ENCODE peak calls at places on chromosomes 5 and 9, in four cellular contexts. K is A549, I is H1, X is K562. B is an unnamed sample.

GRCh38 chr5:126508962-126509279 is 85.7 kb downstream of the GRAMD2B start:
- DNase-seq in I (no peak), X (no peak), K (no peak), B (no peak)

GRCh38 chr5:177086918-177087706 is 397 bp downstream of the FGFR4 start:
- DNase-seq in X (peak; percentile 85), I (peak; percentile 90), K (peak; percentile 90), B (peak; percentile 96)

GRCh38 chr5:159780246-159780645 is 136.0 kb upstream of the ADRA1B start:
- DNase-seq in K (no peak), X (no peak), I (no peak), B (no peak)

GRCh38 chr9:110069326-110070248 is 138.4 kb downstream of the C9orf152 start:
- DNase-seq in I (no peak), K (peak; percentile 32), X (no peak), B (no peak)

GRCh38 chr5:108461628-108462367 is 79.9 kb upstream of the FBXL17 start:
- DNase-seq in K (no peak), I (no peak), X (no peak), B (no peak)

GRCh38 chr5:140011297-140011802 is 31.7 kb downstream of the NRG2 start:
- DNase-seq in I (no peak), K (peak; percentile 28), X (peak; percentile 14), B (peak; percentile 34)

GRCh38 chr9:78783743-78784142 is 486.8 kb downstream of the PSAT1 start:
- DNase-seq in K (peak; percentile 7), I (no peak), X (no peak), B (no peak)

GRCh38 chr5:1080414-1080813 is 31.4 kb downstream of the SLC12A7 start:
- DNase-seq in I (no peak), X (no peak), K (no peak), B (no peak)

GRCh38 chr5:104146652-104147051 is 584.1 kb upstream of the NUDT12 start:
- DNase-seq in K (no peak), X (no peak), I (no peak), B (no peak)

GRCh38 chr9:37999501-38000189 is 69.4 kb downstream of the SHB start:
- DNase-seq in K (no peak), I (no peak), X (no peak), B (no peak)

GRCh38 chr9:112348257-112348992 is 15.0 kb upstream of the PTBP3 start:
- DNase-seq in X (no peak), K (peak; percentile 95), I (peak; percentile 51), B (peak; percentile 49)

GRCh38 chr5:157312492-157312891 is 46.6 kb downstream of the CYFIP2 start:
- DNase-seq in K (peak; percentile 63), X (peak; percentile 59), I (no peak), B (peak; percentile 62)

GRCh38 chr5:129244478-129244877 is 149.9 kb downstream of the ISOC1 start:
- DNase-seq in K (no peak), I (no peak), X (no peak), B (no peak)

GRCh38 chr9:129835128-129835859 is at the start of the genes C9orf78 and USP20:
- DNase-seq in X (peak; percentile 100), K (peak; percentile 95), I (peak; percentile 96), B (peak; percentile 90)

GRCh38 chr9:129836342-129837007 is 1.2 kb downstream of the USP20 start:
- DNase-seq in K (no peak), X (peak; percentile 63), I (no peak), B (no peak)

GRCh38 chr9:129835860-129836223 is 584 bp downstream of the USP20 start:
- DNase-seq in I (no peak), X (peak; percentile 52), K (no peak), B (no peak)

GRCh38 chr9:129832957-129833356 is 2.1 kb downstream of the C9orf78 start:
- DNase-seq in X (no peak), I (no peak), K (no peak), B (no peak)

GRCh38 chr9:129834489-129835127 is 467 bp downstream of the C9orf78 start:
- DNase-seq in K (no peak), X (peak; percentile 53), I (no peak), B (peak; percentile 7)
- TF ChIP-seq RNF2 in K (no peak), X (no peak), I (no peak), B (no peak)

GRCh38 chr5:40172721-40173120 is 507.0 kb upstream of the PTGER4 start:
- DNase-seq in K (no peak), X (no peak), I (no peak), B (no peak)
- TF ChIP-seq RNF2 in K (no peak), X (no peak), I (no peak), B (no peak)

GRCh38 chr9:123334639-123335038 is 21.4 kb upstream of the CRB2 start:
- DNase-seq in X (no peak), I (no peak), K (no peak), B (no peak)
- TF ChIP-seq RNF2 in X (no peak), I (no peak), K (no peak), B (no peak)

GRCh38 chr5:91132552-91132951 is 250.6 kb downstream of the ARRDC3 start:
- DNase-seq in X (no peak), K (no peak), I (no peak), B (no peak)
- TF ChIP-seq RNF2 in X (no peak), K (no peak), I (no peak), B (no peak)

DNA sequence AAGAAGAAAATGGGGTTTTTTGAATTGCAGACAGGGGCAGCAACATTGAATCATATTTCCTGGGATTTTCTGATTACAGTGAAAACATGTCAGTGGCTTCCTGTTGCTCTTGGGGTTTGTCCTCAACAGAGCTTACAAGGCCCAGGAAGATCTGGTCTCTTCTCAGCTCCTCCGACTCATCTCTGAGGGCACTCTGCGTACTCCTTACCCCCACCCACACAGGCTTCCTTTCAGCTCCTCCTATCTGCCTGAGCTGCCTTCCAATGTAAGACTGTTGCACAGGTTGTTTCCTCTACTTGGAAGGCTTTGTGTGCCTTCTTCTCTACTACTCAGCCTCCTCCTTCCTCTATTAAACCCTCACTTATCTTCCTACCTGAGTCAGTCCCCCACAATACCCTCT is 245.1 kb upstream of the MEF2C start:
- DNase-seq in I (no peak), X (peak; percentile 84), K (no peak), B (no peak)
- TF ChIP-seq RNF2 in I (no peak), X (no peak), K (no peak), B (no peak)